ENCODE peak calls at places on chromosomes 2 and 18, in six cellular contexts. J is lower lobe of right lung, U is progenitor cell of endocrine pancreas, X is NCI-H748 treated with DMSO at 0.1 percent for 48 hours, V is fibroblast of lung, M is AG08396. E is an unnamed sample.

GRCh38 chr2:237223208-237223861 is 137.6 kb downstream of the COPS8 start:
- DNase-seq in J (no peak), U (no peak), V (peak), X (no peak), M (peak), E (no peak)

GRCh38 chr18:79384151-79384807 is 11.5 kb upstream of the NFATC1 start:
- DNase-seq in X (no peak), J (no peak), U (no peak), V (no peak), M (peak), E (no peak)

GRCh38 chr18:44859751-44860458 is 179.2 kb downstream of the SETBP1 start:
- DNase-seq in V (no peak), X (no peak), M (no peak), U (no peak), J (no peak), E (no peak)

GRCh38 chr2:203894262-203894661 is 26.7 kb downstream of the CTLA4 start:
- DNase-seq in V (no peak), X (no peak), U (no peak), J (no peak), M (no peak), E (no peak)

GRCh38 chr2:174083843-174084458 is 118.8 kb upstream of the SP3 start:
- DNase-seq in M (no peak), X (no peak), J (no peak), U (no peak), V (no peak), E (no peak)

GRCh38 chr2:30692829-30693265 is 114.4 kb downstream of the CAPN13 start:
- DNase-seq in U (no peak), J (no peak), V (no peak), X (no peak), M (no peak), E (no peak)

GRCh38 chr18:22840606-22841144 is 92.5 kb upstream of the RBBP8 start:
- DNase-seq in M (no peak), U (no peak), X (no peak), J (no peak), V (no peak), E (no peak)

GRCh38 chr18:23071285-23071684 is 64.0 kb upstream of the CABLES1 start:
- DNase-seq in U (no peak), V (no peak), M (no peak), J (peak), X (no peak), E (no peak)

GRCh38 chr2:172806426-172807008 is 70.9 kb downstream of the RAPGEF4 start:
- DNase-seq in J (no peak), X (peak), U (no peak), V (peak), M (peak), E (no peak)

GRCh38 chr2:217164008-217164407 is 304.1 kb upstream of the TNP1 start:
- DNase-seq in V (no peak), M (no peak), J (no peak), X (no peak), U (no peak), E (no peak)

GRCh38 chr2:15388406-15389325 is 172.5 kb downstream of the NBAS start:
- DNase-seq in X (no peak), J (no peak), M (no peak), U (no peak), V (no peak), E (no peak)

GRCh38 chr2:60556441-60556997 is 3.1 kb upstream of the BCL11A start:
- DNase-seq in X (no peak), M (no peak), U (no peak), V (no peak), J (no peak), E (no peak)

GRCh38 chr18:77129150-77129551 is 3.4 kb downstream of the MBP start:
- DNase-seq in V (peak), M (no peak), X (no peak), U (no peak), J (no peak), E (no peak)

GRCh38 chr2:207791579-207792243 is 22.0 kb upstream of the FZD5 start:
- DNase-seq in V (no peak), X (no peak), J (no peak), M (no peak), U (no peak), E (no peak)

GRCh38 chr2:65071499-65072180 is 15.4 kb downstream of the CEP68 start:
- DNase-seq in U (no peak), M (no peak), X (no peak), J (no peak), V (no peak), E (no peak)

GRCh38 chr2:203394519-203395227 is 66.5 kb downstream of the ABI2 start:
- DNase-seq in U (no peak), J (no peak), M (no peak), X (no peak), V (no peak), E (no peak)

GRCh38 chr2:208269091-208269490 is 3.0 kb downstream of the PIKFYVE start:
- DNase-seq in U (no peak), J (no peak), X (no peak), V (no peak), M (no peak), E (no peak)

GRCh38 chr18:48844271-48844670 is 106.5 kb downstream of the SMAD7 start:
- DNase-seq in U (no peak), J (peak), M (no peak), V (no peak), X (no peak), E (no peak)

GRCh38 chr2:102264952-102265351 is 46.4 kb upstream of the IL1RL1 start:
- DNase-seq in V (no peak), X (no peak), U (no peak), J (no peak), M (no peak), E (no peak)

GRCh38 chr2:73227086-73227485 is 6.0 kb downstream of the PRADC1 start:
- DNase-seq in M (no peak), J (no peak), V (no peak), X (no peak), U (no peak), E (no peak)

GRCh38 chr2:172085460-172086159 is at the start of gene DLX1:
- DNase-seq in J (no peak), X (peak), U (no peak), V (no peak), M (no peak), E (no peak)

GRCh38 chr2:183049420-183049819 is 11.2 kb upstream of the NCKAP1 start:
- DNase-seq in V (no peak), M (no peak), U (no peak), J (no peak), X (no peak), E (no peak)

GRCh38 chr2:106104332-106105062 is 89.6 kb downstream of the UXS1 start:
- DNase-seq in M (peak), X (peak), V (peak), U (peak), J (no peak), E (no peak)

GRCh38 chr2:223989206-223989859 is 32.1 kb downstream of the MRPL44 start:
- DNase-seq in J (no peak), V (no peak), U (no peak), X (no peak), M (no peak), E (no peak)

GRCh38 chr2:240922234-240922981 is 16.3 kb downstream of the CROCC2 start:
- DNase-seq in U (no peak), V (no peak), J (no peak), M (no peak), X (no peak), E (peak)

GRCh38 chr2:144466637-144467036 is 53.3 kb downstream of the ZEB2 start:
- DNase-seq in M (no peak), V (no peak), J (no peak), X (no peak), U (no peak), E (no peak)

GRCh38 chr2:5125017-5125730 is 567.0 kb upstream of the SOX11 start:
- DNase-seq in J (no peak), V (no peak), M (no peak), X (peak), U (no peak), E (no peak)

GRCh38 chr2:95332036-95332435 is 34.9 kb downstream of the KCNIP3 start:
- DNase-seq in M (no peak), J (peak), X (no peak), V (no peak), U (no peak), E (no peak)

GRCh38 chr2:51624995-51625394 is 593.1 kb upstream of the NRXN1 start:
- DNase-seq in V (peak), X (no peak), U (no peak), J (no peak), M (no peak), E (no peak)

GRCh38 chr2:3214065-3214464 is 163.6 kb downstream of the EIPR1 start:
- DNase-seq in V (no peak), M (no peak), X (no peak), U (no peak), J (no peak), E (no peak)

GRCh38 chr2:196249860-196250259 is 78.5 kb upstream of the STK17B start:
- DNase-seq in V (peak), J (no peak), U (no peak), X (no peak), M (no peak), E (no peak)

GRCh38 chr2:98828369-98828744 is 97.4 kb upstream of the MGAT4A start:
- DNase-seq in X (no peak), M (no peak), V (no peak), J (no peak), U (no peak), E (no peak)

GRCh38 chr18:48790226-48790863 is 160.4 kb downstream of the SMAD7 start:
- DNase-seq in U (no peak), M (no peak), J (peak), X (no peak), V (peak), E (peak)

GRCh38 chr2:95300391-95300938 is 3.3 kb downstream of the KCNIP3 start:
- DNase-seq in M (no peak), J (no peak), V (no peak), X (no peak), U (no peak), E (no peak)

GRCh38 chr2:188659656-188660406 is 314.3 kb upstream of the COL3A1 start:
- DNase-seq in X (no peak), M (peak), V (peak), J (no peak), U (no peak), E (no peak)